ENCODE peak calls at places on chromosomes 16 and 17, in four cellular contexts. Z is HT1080, G is islet precursor cell, X is prostate gland. L is an unnamed sample.

GRCh38 chr16:31472559-31473203 is 729 bp downstream of the TGFB1I1 start:
- DNase-seq in Z (peak; percentile 90), G (peak; percentile 83), X (no peak), L (peak; percentile 87)

GRCh38 chr17:74361613-74362391 is at the start of gene BTBD17:
- DNase-seq in Z (no peak), G (peak; percentile 92), X (peak; percentile 19), L (peak; percentile 21)

GRCh38 chr17:31424944-31425582 is 33.6 kb downstream of the RAB11FIP4 start:
- DNase-seq in Z (no peak), G (peak; percentile 83), X (no peak), L (no peak)

GRCh38 chr16:1933097-1933661 is 9.8 kb downstream of the MSRB1 start:
- DNase-seq in Z (no peak), G (peak; percentile 47), X (no peak), L (no peak)

GRCh38 chr17:40070895-40071719 is 8.3 kb downstream of the THRA start:
- DNase-seq in Z (no peak), G (peak; percentile 66), X (no peak), L (peak; percentile 95)

GRCh38 chr16:85286066-85286712 is 173.9 kb upstream of the CIBAR2 start:
- DNase-seq in Z (peak; percentile 17), G (no peak), X (peak; percentile 29), L (peak; percentile 85)

GRCh38 chr16:68274441-68274840 is 10.1 kb downstream of the SLC7A6 start:
- DNase-seq in Z (no peak), G (no peak), X (no peak), L (no peak)

GRCh38 chr16:10504404-10504885 is 76.0 kb downstream of the EMP2 start:
- DNase-seq in Z (no peak), G (no peak), X (no peak), L (no peak)

GRCh38 chr16:78742501-78743283 is 643.2 kb downstream of the WWOX start:
- DNase-seq in Z (peak; percentile 68), G (no peak), X (no peak), L (no peak)

GRCh38 chr17:33118391-33118790 is 126.7 kb downstream of the SPACA3 start:
- DNase-seq in Z (no peak), G (no peak), X (no peak), L (no peak)

GRCh38 chr17:73820686-73821448 is 176.6 kb upstream of the SDK2 start:
- DNase-seq in Z (no peak), G (peak; percentile 71), X (no peak), L (peak; percentile 79)

GRCh38 chr16:56203052-56203451 is 11.8 kb downstream of the GNAO1 start:
- DNase-seq in Z (peak; percentile 69), G (peak; percentile 76), X (no peak), L (no peak)

GRCh38 chr16:4327386-4327781 is 11.5 kb downstream of the GLIS2 start:
- DNase-seq in Z (no peak), G (no peak), X (no peak), L (no peak)

GRCh38 chr17:17104036-17104435 is 61.8 kb downstream of the MPRIP start:
- DNase-seq in Z (no peak), G (no peak), X (no peak), L (no peak)

GRCh38 chr16:11087691-11088431 is 143.5 kb downstream of the CLEC16A start:
- DNase-seq in Z (no peak), G (no peak), X (no peak), L (no peak)

GRCh38 chr17:32319548-32319905 is 22.4 kb downstream of the C17orf75 start:
- DNase-seq in Z (peak; percentile 71), G (peak; percentile 89), X (peak; percentile 64), L (peak; percentile 60)

GRCh38 chr16:59665618-59666220 is 931.6 kb upstream of the GOT2 start:
- DNase-seq in Z (no peak), G (no peak), X (no peak), L (no peak)

GRCh38 chr17:42107597-42108576 is 4.6 kb downstream of the DHX58 start:
- DNase-seq in Z (no peak), G (peak; percentile 98), X (peak; percentile 47), L (peak; percentile 62)

GRCh38 chr16:53817117-53817516 is 113.2 kb downstream of the FTO start:
- DNase-seq in Z (peak; percentile 82), G (peak; percentile 85), X (no peak), L (no peak)

GRCh38 chr16:86573646-86574508 is 4.5 kb upstream of the FOXL1 start:
- DNase-seq in Z (no peak), G (no peak), X (no peak), L (no peak)

GRCh38 chr17:50728112-50728429 is 8.7 kb downstream of the LUC7L3 start:
- DNase-seq in Z (no peak), G (no peak), X (no peak), L (no peak)

GRCh38 chr17:81700353-81701287 is 2.5 kb upstream of the MRPL12 start:
- DNase-seq in Z (no peak), G (no peak), X (no peak), L (no peak)

GRCh38 chr17:11952610-11953009 is 44.7 kb downstream of the ZNF18 start:
- DNase-seq in Z (no peak), G (no peak), X (no peak), L (no peak)

GRCh38 chr16:80369559-80369958 is 171.2 kb upstream of the DYNLRB2 start:
- DNase-seq in Z (peak; percentile 54), G (peak; percentile 73), X (peak; percentile 42), L (no peak)

GRCh38 chr16:21300309-21301167 is 22.4 kb upstream of the CRYM start:
- DNase-seq in Z (peak; percentile 100), G (peak; percentile 98), X (peak; percentile 99), L (peak; percentile 99)

GRCh38 chr17:34424814-34425490 is 61.9 kb upstream of the CCL1 start:
- DNase-seq in Z (no peak), G (no peak), X (no peak), L (peak; percentile 32)

GRCh38 chr17:46974086-46974485 is 5.0 kb downstream of the RPRML start:
- DNase-seq in Z (no peak), G (no peak), X (peak; percentile 52), L (no peak)

GRCh38 chr17:72976971-72977767 is 115.3 kb downstream of the SLC39A11 start:
- DNase-seq in Z (peak; percentile 82), G (peak; percentile 80), X (no peak), L (peak; percentile 18)

GRCh38 chr16:25419123-25419522 is 161.5 kb upstream of the ZKSCAN2 start:
- DNase-seq in Z (no peak), G (no peak), X (no peak), L (no peak)

GRCh38 chr17:55846745-55847144 is 95.9 kb downstream of the PCTP start:
- DNase-seq in Z (no peak), G (no peak), X (no peak), L (no peak)

GRCh38 chr17:81049372-81049911 is 14.5 kb downstream of the BAIAP2 start:
- DNase-seq in Z (no peak), G (no peak), X (no peak), L (no peak)

GRCh38 chr17:41760878-41761277 is 25.6 kb downstream of the JUP start:
- DNase-seq in Z (no peak), G (no peak), X (no peak), L (no peak)

GRCh38 chr17:4834621-4835020 is 1.5 kb downstream of the MINK1 start:
- DNase-seq in Z (no peak), G (no peak), X (no peak), L (no peak)

GRCh38 chr16:86836503-86837125 is 258.3 kb downstream of the FOXL1 start:
- DNase-seq in Z (peak; percentile 70), G (no peak), X (no peak), L (no peak)

L was measured in lower leg skin.